ENCODE peak calls at places on chromosomes 2 and 18, in eight cellular contexts. H is HCT116, O is adrenal gland, J is Peyer's patch, N is uterus, S is tibial nerve, V is prostate gland, Q is gastrocnemius medialis. W is an unnamed sample.
A peak's percentile ranks its signal among the peaks of the same experiment; 100 is the strongest.

GRCh38 chr2:4140284-4140962 is 437.0 kb downstream of the DCDC2C start:
- DNase-seq in H (no peak), O (no peak), J (no peak), Q (no peak), S (no peak), N (no peak), V (peak; percentile 20), W (peak; percentile 38)

GRCh38 chr2:97970300-97971060 is 25.3 kb downstream of the TMEM131 start:
- DNase-seq in H (no peak), N (no peak), J (no peak), S (no peak), Q (no peak), V (no peak), O (no peak), W (peak; percentile 10)

GRCh38 chr18:68221116-68221724 is 493.7 kb downstream of the TMX3 start:
- DNase-seq in O (no peak), S (no peak), V (no peak), N (no peak), H (no peak), J (no peak), Q (no peak), W (no peak)

GRCh38 chr2:14909795-14910194 is 277.3 kb downstream of the LRATD1 start:
- DNase-seq in N (no peak), H (no peak), S (no peak), J (no peak), Q (no peak), O (no peak), V (no peak), W (no peak)

GRCh38 chr2:64439194-64439593 is 14.8 kb upstream of the LGALSL start:
- DNase-seq in H (no peak), Q (no peak), J (no peak), V (no peak), N (no peak), O (no peak), S (no peak), W (no peak)

GRCh38 chr2:164917296-164917903 is 37.9 kb downstream of the SLC38A11 start:
- DNase-seq in V (peak; percentile 51), H (peak; percentile 40), O (peak; percentile 67), N (no peak), Q (no peak), J (peak; percentile 69), S (peak; percentile 15), W (peak; percentile 71)

GRCh38 chr18:9421788-9422329 is 53.5 kb upstream of the RALBP1 start:
- DNase-seq in S (no peak), H (no peak), N (no peak), O (no peak), Q (no peak), J (no peak), V (no peak), W (no peak)

GRCh38 chr2:217685255-217685605 is 317.6 kb downstream of the TNS1 start:
- DNase-seq in H (peak; percentile 26), N (peak; percentile 62), S (peak; percentile 64), J (peak; percentile 64), V (peak; percentile 79), Q (peak; percentile 59), O (peak; percentile 31), W (peak; percentile 13)

GRCh38 chr18:55988537-55988936 is 400.5 kb upstream of the TCF4 start:
- DNase-seq in V (no peak), N (no peak), H (no peak), Q (no peak), O (no peak), J (no peak), S (no peak), W (no peak)

GRCh38 chr2:219508933-219509779 is 5.1 kb upstream of the ASIC4 start:
- DNase-seq in H (no peak), Q (no peak), O (no peak), S (no peak), V (no peak), N (no peak), J (no peak), W (no peak)

GRCh38 chr2:55133467-55134315 is 83.4 kb upstream of the RTN4 start:
- DNase-seq in O (no peak), J (peak; percentile 68), S (no peak), Q (no peak), N (peak; percentile 52), H (no peak), V (peak; percentile 36), W (peak; percentile 69)

GRCh38 chr2:40037303-40037702 is 258.2 kb upstream of the THUMPD2 start:
- DNase-seq in H (no peak), O (peak; percentile 17), N (no peak), J (no peak), Q (no peak), V (no peak), S (no peak), W (no peak)

GRCh38 chr2:57432528-57432927 is 614.1 kb upstream of the VRK2 start:
- DNase-seq in N (no peak), H (no peak), J (no peak), S (no peak), Q (no peak), O (no peak), V (no peak), W (no peak)

GRCh38 chr2:16653799-16654198 is 11.8 kb downstream of the CYRIA start:
- DNase-seq in O (no peak), H (no peak), J (peak; percentile 63), N (peak; percentile 74), S (no peak), Q (no peak), V (no peak), W (no peak)

GRCh38 chr2:239391286-239392071 is 9.3 kb downstream of the HDAC4 start:
- DNase-seq in H (no peak), Q (no peak), V (no peak), O (peak; percentile 14), J (peak; percentile 29), N (no peak), S (peak; percentile 8), W (peak; percentile 8)

GRCh38 chr2:101999122-101999789 is 7.5 kb downstream of the IL1R2 start:
- DNase-seq in J (no peak), S (no peak), Q (no peak), V (no peak), H (no peak), O (no peak), N (no peak), W (peak; percentile 64)

GRCh38 chr2:189541591-189541990 is 39.0 kb downstream of the SLC40A1 start:
- DNase-seq in V (peak; percentile 70), H (no peak), O (peak; percentile 62), S (no peak), Q (no peak), N (peak; percentile 39), J (no peak), W (no peak)

DNA sequence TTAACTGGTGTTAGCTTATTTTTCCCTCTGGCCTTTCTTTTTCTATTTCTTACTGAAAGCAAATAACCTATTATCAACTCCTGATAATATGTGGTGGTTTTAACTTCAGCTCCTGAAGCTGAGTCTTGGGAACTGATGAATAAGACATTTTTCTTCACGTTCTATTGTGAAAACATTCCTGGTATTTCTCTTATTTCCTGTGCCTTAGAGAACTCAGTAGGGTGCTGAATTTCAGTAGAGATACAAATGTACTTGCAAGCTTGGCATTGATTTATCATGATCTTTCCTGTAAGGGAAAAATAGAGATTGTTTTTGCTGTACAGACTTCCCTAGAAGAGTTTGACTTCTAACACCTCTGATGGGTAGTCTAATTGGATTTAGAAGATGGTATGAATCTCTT is 52.8 kb upstream of the DCC start:
- DNase-seq in Q (no peak), S (no peak), N (no peak), V (no peak), O (no peak), J (no peak), H (no peak), W (no peak)
- H3K4me3 ChIP-seq in Q (no peak overlapping the region), S (no peak overlapping the region), N (no peak overlapping the region), V (no peak overlapping the region), O (no peak overlapping the region), J (no peak overlapping the region), H (no peak overlapping the region), W (no peak overlapping the region)

GRCh38 chr2:216118474-216118873 is 9.3 kb downstream of the XRCC5 start:
- DNase-seq in H (no peak), V (no peak), N (no peak), J (no peak), S (no peak), Q (no peak), O (no peak), W (no peak)
- TF ChIP-seq POLR2A in H (no peak), V (no peak), N (no peak), J (no peak), S (no peak), Q (no peak), O (no peak), W (no peak)

GRCh38 chr18:50287441-50288347 is at the start of gene CXXC1:
- DNase-seq in S (peak; percentile 91), O (peak; percentile 98), Q (peak; percentile 95), H (peak; percentile 99), V (peak; percentile 98), J (peak; percentile 99), N (peak; percentile 98), W (peak; percentile 94)
- TF ChIP-seq CTCF in S (peak; percentile 38), O (peak; percentile 78), Q (peak; percentile 61), H (peak; percentile 43), V (no peak), J (peak; percentile 83), N (peak; percentile 86), W (peak; percentile 83)

DNA sequence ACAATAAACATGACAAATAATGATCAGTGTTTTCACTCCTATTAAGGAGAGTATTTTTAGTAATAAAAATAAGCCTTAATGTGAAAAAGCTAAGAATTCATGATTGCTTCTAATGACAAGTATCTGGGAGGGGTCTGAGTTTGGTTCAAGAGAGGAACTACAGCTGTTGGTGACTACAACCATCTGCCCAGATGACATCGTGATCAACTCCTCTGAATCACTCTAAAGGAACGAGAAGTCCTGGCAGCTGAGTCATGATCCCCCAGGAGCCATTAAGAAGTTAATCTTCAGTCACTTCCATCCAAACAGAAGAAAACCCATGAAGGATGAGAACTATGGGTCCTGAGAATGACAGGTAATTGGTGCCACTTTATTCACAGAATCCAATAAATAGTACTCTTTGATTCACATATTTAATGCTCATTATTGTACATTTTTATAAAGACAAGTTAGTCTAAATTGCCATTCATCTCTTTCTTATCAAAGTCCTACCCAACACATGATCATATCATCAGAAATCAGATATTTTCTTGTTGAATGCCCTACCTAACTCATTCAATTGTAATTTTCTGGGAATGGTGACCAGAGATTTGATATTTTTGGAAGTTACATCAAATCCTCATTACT is 6.8 kb downstream of the TFPI start:
- DNase-seq in N (peak; percentile 54), S (peak; percentile 52), J (peak; percentile 79), Q (peak; percentile 74), H (peak; percentile 92), O (peak; percentile 44), V (no peak), W (no peak)
- H3K4me3 ChIP-seq in N (no peak overlapping the region), S (no peak overlapping the region), J (no peak overlapping the region), Q (no peak overlapping the region), H (no peak overlapping the region), O (no peak overlapping the region), V (no peak overlapping the region), W (no peak overlapping the region)

W was measured in body of pancreas.